ENCODE peak calls at places on chromosomes 11 and 22, in eight cellular contexts. F is K562, G is GM23248, K is fibroblast of lung, P is PC-3, O is GM23338, B is GM12878, C is H1. I is an unnamed sample.
A peak's percentile ranks its signal among the peaks of the same experiment; 100 is the strongest.

GRCh38 chr11:102551188-102551781 is 20.7 kb upstream of the MMP7 start:
- DNase-seq in F (no peak), G (no peak), K (no peak), P (no peak), O (no peak), B (no peak), C (no peak), I (peak; percentile 12)

GRCh38 chr11:117750357-117750756 is 46.7 kb downstream of the DSCAML1 start:
- DNase-seq in F (no peak), G (no peak), K (no peak), P (no peak), O (no peak), B (no peak), C (no peak), I (no peak)

GRCh38 chr11:72013765-72014711 is 15.3 kb downstream of the IL18BP start:
- DNase-seq in F (no peak), G (peak; percentile 42), K (peak; percentile 49), P (no peak), O (no peak), B (no peak), C (no peak), I (no peak)

GRCh38 chr11:12246169-12246568 is 131.2 kb upstream of the PARVA start:
- DNase-seq in F (no peak), G (no peak), K (no peak), P (no peak), O (no peak), B (no peak), C (no peak), I (no peak)

GRCh38 chr11:1759151-1759850 is 4.4 kb downstream of the CTSD start:
- DNase-seq in F (no peak), G (no peak), K (no peak), P (no peak), O (no peak), B (no peak), C (no peak), I (no peak)

GRCh38 chr11:131408011-131408640 is 37.7 kb downstream of the NTM start:
- DNase-seq in F (peak; percentile 18), G (peak; percentile 76), K (peak; percentile 25), P (peak; percentile 65), O (peak; percentile 71), B (no peak), C (peak; percentile 23), I (peak; percentile 64)

GRCh38 chr11:64644348-64645242 is 53.6 kb downstream of the SLC22A12 start:
- DNase-seq in F (peak; percentile 38), G (peak; percentile 13), K (no peak), P (peak; percentile 18), O (peak; percentile 71), B (no peak), C (no peak), I (peak; percentile 72)

GRCh38 chr11:58912124-58912523 is 27.2 kb upstream of the GLYATL1 start:
- DNase-seq in F (no peak), G (peak; percentile 46), K (peak; percentile 35), P (peak; percentile 62), O (no peak), B (no peak), C (no peak), I (no peak)

GRCh38 chr11:126186031-126186698 is 25.3 kb downstream of the RPUSD4 start:
- DNase-seq in F (no peak), G (no peak), K (no peak), P (no peak), O (no peak), B (no peak), C (no peak), I (no peak)

GRCh38 chr11:118002010-118002540 is 15.9 kb downstream of the IL10RA start:
- DNase-seq in F (peak; percentile 84), G (no peak), K (no peak), P (no peak), O (no peak), B (no peak), C (no peak), I (no peak)

DNA sequence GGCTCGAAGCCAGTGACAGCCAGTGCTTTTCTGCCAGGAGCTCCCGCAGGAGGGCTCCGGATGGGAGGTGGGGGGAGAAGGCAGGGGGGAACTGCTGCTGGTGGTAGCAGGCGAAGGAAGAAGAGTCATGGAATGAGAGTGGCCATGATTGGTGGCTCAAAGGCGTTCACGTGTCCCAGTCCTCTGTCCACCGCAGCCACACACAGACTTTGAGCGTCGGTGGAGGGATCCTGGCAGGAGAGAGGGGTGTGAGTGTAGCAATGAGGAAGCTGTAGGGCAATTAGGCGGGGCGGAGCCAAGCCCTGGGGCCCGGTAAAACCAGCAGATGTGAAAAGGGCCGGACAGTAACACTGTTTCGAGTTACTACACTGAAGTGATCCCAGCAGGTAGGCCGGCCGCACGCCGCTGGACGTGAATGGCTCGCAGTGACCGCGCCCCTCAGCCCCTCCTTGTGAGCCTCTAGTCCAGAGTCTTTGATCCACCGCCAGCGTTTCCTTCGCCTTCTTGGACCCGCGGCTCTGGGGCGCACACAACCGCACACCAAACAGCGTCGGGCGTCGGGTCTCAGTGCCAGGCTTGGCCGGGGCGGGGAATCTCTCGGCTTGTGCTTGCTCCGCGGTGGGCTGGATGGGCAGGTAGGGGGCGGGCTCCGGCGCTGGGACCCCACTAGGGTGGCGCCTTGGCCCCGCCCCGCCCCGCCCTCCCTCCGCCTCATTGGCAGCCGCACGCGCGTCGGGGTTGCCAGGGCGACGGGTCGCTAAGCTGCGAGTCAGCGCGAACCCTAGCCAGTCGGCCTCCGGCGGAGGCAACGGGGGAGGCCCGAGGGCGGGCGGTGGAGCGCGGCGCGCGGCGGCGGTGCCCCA is at the start of gene LRRC10B:
- DNase-seq in F (peak; percentile 41), G (peak; percentile 49), K (no peak), P (no peak), O (peak; percentile 95), B (no peak), C (no peak), I (peak; percentile 96)
- TF ChIP-seq EZH2 in F (no peak), G (peak; percentile 79), K (peak; percentile 93), P (no peak), O (no peak), B (no peak), C (no peak), I (no peak)

DNA sequence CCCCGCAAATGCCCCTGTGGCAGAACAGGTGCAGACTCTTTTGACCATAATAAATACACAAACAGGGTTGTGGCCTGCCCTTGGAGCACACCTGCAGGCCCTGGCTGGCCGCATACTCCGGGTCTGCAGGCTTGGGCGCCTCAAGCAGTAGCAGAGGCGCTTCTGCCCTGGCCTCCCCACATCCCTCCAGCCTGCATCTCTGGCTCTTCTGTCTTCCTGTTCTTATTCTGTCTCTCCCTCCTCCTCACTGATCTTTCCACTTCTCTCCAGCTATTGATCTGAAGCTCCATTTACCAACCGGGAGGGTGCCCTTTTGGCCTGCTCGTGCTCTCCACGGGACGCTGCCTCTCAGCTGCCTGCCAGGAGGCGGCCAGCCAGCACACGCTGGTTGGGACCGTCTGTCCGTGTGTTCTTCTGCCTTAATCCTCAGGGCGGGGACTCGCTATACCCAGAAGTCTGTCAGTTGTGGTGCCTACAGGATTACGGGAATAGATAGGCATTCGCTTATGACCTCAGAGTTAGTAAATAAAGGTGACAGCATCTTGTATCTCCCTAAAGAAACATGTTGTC is 5.2 kb downstream of the UPB1 start:
- DNase-seq in F (no peak), G (no peak), K (no peak), P (no peak), O (no peak), B (no peak), C (no peak), I (peak; percentile 57)
- H3K4me2 ChIP-seq in F (no peak overlapping the region), G (no peak overlapping the region), K (no peak overlapping the region), P (no peak overlapping the region), O (no peak overlapping the region), B (no peak overlapping the region), C (no peak overlapping the region), I (peak overlapping the region; percentile 28)

GRCh38 chr11:73660497-73661034 is 14.2 kb downstream of the PLEKHB1 start:
- DNase-seq in F (no peak), G (no peak), K (no peak), P (no peak), O (no peak), B (no peak), C (no peak), I (no peak)
- H3K4me3 ChIP-seq in F (no peak overlapping the region), G (peak overlapping the region; percentile 67), K (peak overlapping the region; percentile 51), P (peak overlapping the region; percentile 56), O (peak overlapping the region; percentile 68), B (no peak overlapping the region), C (no peak overlapping the region), I (no peak overlapping the region)

GRCh38 chr11:70292863-70293262 is 22.4 kb downstream of the PPFIA1 start:
- DNase-seq in F (no peak), G (no peak), K (no peak), P (no peak), O (no peak), B (no peak), C (no peak), I (no peak)

GRCh38 chr11:70298243-70298915 is 27.9 kb downstream of the PPFIA1 start:
- DNase-seq in F (no peak), G (peak; percentile 5), K (peak; percentile 79), P (peak; percentile 54), O (no peak), B (no peak), C (no peak), I (no peak)

GRCh38 chr11:70297341-70297740 is 26.9 kb downstream of the PPFIA1 start:
- DNase-seq in F (no peak), G (peak; percentile 27), K (peak; percentile 56), P (peak; percentile 94), O (no peak), B (no peak), C (no peak), I (no peak)

GRCh38 chr11:70299636-70300035 is 29.1 kb downstream of the PPFIA1 start:
- DNase-seq in F (no peak), G (no peak), K (no peak), P (no peak), O (no peak), B (no peak), C (no peak), I (no peak)

DNA sequence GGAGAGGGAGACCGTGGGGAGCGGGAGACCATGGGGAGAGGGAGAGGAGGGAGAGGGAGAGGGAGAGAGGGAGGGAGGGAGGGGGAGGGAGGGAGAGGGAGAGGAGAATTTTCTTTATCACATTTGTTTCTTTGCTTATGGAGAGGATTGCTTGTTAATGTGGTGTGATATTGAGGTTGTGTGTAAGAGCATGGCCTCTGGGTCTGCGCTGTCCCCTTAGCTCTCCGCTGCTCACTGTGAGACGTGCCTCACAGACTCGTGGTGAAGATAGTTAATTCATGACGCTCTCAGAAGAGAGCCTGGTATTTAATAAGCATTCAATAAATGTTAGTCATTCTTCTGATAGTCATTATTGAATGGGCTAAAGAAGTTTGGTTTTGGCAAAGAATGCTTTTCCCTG is 26.2 kb downstream of the PPFIA1 start:
- DNase-seq in F (no peak), G (no peak), K (peak; percentile 52), P (peak; percentile 42), O (no peak), B (no peak), C (no peak), I (no peak)
- TF ChIP-seq EZH2 in F (no peak), G (no peak), K (no peak), P (no peak), O (no peak), B (no peak), C (no peak), I (no peak)

I was measured in neural progenitor cell.